ENCODE peak calls at places on chromosomes 1 and 21, in six cellular contexts. D, H, U, P, A and M are unnamed samples.

GRCh38 chr1:159945483-159946241 is at the start of gene IGSF9:
- DNase-seq in U (no peak), D (peak; percentile 93), P (peak; percentile 89), A (peak; percentile 89), H (peak; percentile 95), M (peak; percentile 50)

GRCh38 chr1:199758626-199759255 is 268.8 kb upstream of the NR5A2 start:
- DNase-seq in U (no peak), H (peak; percentile 42), D (no peak), P (no peak), A (no peak), M (no peak)

GRCh38 chr1:208238710-208239517 is 5.3 kb downstream of the PLXNA2 start:
- DNase-seq in D (peak; percentile 86), H (peak; percentile 89), P (no peak), A (no peak), U (no peak), M (no peak)

GRCh38 chr1:15669074-15669473 is 15.0 kb upstream of the PLEKHM2 start:
- DNase-seq in P (no peak), U (no peak), D (no peak), A (no peak), H (no peak), M (no peak)

GRCh38 chr21:45818904-45819285 is 162.7 kb upstream of the COL6A1 start:
- DNase-seq in A (no peak), H (peak; percentile 17), D (no peak), U (no peak), P (no peak), M (no peak)

GRCh38 chr1:234600418-234601216 is 9.4 kb downstream of the IRF2BP2 start:
- DNase-seq in P (peak; percentile 60), D (peak; percentile 0), H (no peak), U (no peak), A (no peak), M (no peak)

GRCh38 chr21:18147678-18148077 is 97.0 kb upstream of the CHODL start:
- DNase-seq in A (no peak), U (no peak), P (no peak), D (no peak), H (peak; percentile 5), M (no peak)

GRCh38 chr1:43978551-43979260 is at the start of gene B4GALT2:
- DNase-seq in U (no peak), H (no peak), P (peak; percentile 42), A (no peak), D (no peak), M (peak; percentile 53)

GRCh38 chr1:37764888-37765441 is at the start of gene EPHA10:
- DNase-seq in H (no peak), D (peak; percentile 73), U (no peak), A (peak; percentile 35), P (no peak), M (no peak)

GRCh38 chr1:210232524-210233215 is at the start of gene SERTAD4:
- DNase-seq in U (no peak), H (peak; percentile 86), D (peak; percentile 92), A (peak; percentile 27), P (peak; percentile 51), M (no peak)

GRCh38 chr1:6499318-6499717 is 7.9 kb upstream of the PLEKHG5 start:
- DNase-seq in D (no peak), U (no peak), P (no peak), H (no peak), A (no peak), M (no peak)

GRCh38 chr1:207454046-207454964 is at the start of gene CR2:
- DNase-seq in A (peak; percentile 7), H (peak; percentile 43), D (no peak), P (no peak), U (no peak), M (peak; percentile 17)

GRCh38 chr1:244445320-244446181 is 6.2 kb downstream of the ADSS2 start:
- DNase-seq in U (no peak), A (no peak), P (no peak), H (no peak), D (no peak), M (no peak)

GRCh38 chr1:162248854-162249535 is 127.7 kb downstream of the SPATA46 start:
- DNase-seq in P (no peak), A (peak; percentile 45), H (no peak), U (no peak), D (no peak), M (no peak)

GRCh38 chr1:84374991-84375838 is 23.1 kb upstream of the DNASE2B start:
- DNase-seq in D (no peak), H (no peak), U (no peak), P (no peak), A (no peak), M (no peak)

GRCh38 chr1:171654705-171655214 is 2.3 kb upstream of the MYOC start:
- DNase-seq in P (no peak), U (no peak), H (no peak), A (no peak), D (no peak), M (no peak)

GRCh38 chr1:176959461-176959860 is 205.1 kb downstream of the ASTN1 start:
- DNase-seq in U (no peak), P (no peak), D (no peak), H (no peak), A (no peak), M (no peak)

GRCh38 chr1:207355060-207355459 is 33.6 kb downstream of the CD55 start:
- DNase-seq in A (no peak), P (no peak), H (peak; percentile 32), U (no peak), D (no peak), M (no peak)

GRCh38 chr1:51654000-51654399 is 37.1 kb downstream of the OSBPL9 start:
- DNase-seq in H (no peak), U (no peak), D (no peak), P (no peak), A (no peak), M (no peak)

GRCh38 chr1:40039757-40040510 is 595 bp upstream of the CAP1 start:
- DNase-seq in D (peak; percentile 98), H (peak; percentile 72), P (peak; percentile 95), U (peak; percentile 70), A (peak; percentile 38), M (peak; percentile 58)

GRCh38 chr1:200240655-200241054 is 169.2 kb downstream of the ZNF281 start:
- DNase-seq in U (no peak), D (no peak), A (no peak), P (peak; percentile 32), H (no peak), M (no peak)

GRCh38 chr1:15153842-15154479 is 414 bp downstream of the TMEM51 start:
- DNase-seq in H (peak; percentile 35), A (peak; percentile 68), P (peak; percentile 80), U (no peak), D (peak; percentile 89), M (no peak)

GRCh38 chr1:3423245-3423829 is 31.1 kb upstream of the ARHGEF16 start:
- DNase-seq in P (peak; percentile 93), D (no peak), H (no peak), A (no peak), U (peak; percentile 77), M (no peak)

GRCh38 chr21:30257773-30258172 is 25.0 kb downstream of the KRTAP24-1 start:
- DNase-seq in P (no peak), U (no peak), H (peak; percentile 67), D (no peak), A (no peak), M (no peak)
- TF ChIP-seq CTCF in P (peak; percentile 30), U (no peak), H (peak; percentile 62), D (no peak), A (peak; percentile 58), M (no peak)

DNA sequence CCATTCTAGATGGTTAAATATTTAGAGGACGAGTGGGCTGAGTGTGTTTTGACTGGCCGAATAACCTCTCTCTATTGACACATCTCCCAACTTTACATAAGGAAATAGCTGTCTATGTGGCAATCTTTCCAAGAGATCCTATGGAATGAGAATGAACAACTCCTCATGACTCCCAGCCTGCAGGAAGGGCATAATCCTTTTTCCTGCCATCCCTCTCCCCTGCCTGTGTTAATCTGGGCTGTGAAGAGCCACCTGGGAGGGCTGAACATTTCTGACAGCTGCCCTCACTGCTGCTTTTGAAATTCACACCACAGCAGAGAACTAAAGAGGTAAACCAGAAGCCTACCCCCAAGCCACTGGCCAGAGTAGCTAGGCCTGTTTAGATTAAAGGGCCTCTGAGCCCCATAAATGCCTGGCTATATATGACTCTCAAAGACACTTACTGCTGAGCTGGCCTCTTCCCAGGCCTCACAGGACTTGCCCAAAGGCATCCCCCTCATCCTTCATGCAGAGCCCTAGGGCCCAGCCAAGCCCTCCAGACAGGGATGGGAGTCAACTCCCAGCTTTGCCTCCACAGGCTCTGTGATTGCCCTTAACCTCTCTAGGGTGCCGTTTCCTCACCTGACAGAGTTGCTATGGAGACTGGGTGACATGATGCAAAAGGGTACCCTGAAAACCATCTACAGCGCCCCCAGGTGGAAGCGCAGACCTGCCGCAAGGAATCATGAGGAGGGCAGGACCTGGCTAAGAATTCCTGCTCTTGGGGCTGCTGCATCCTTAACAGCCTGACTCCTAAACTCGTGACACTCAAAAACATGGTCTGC is 42.0 kb upstream of the LDLRAP1 start:
- DNase-seq in P (no peak), A (no peak), D (no peak), H (peak; percentile 73), U (no peak), M (no peak)
- TF ChIP-seq CTCF in P (no peak), A (peak; percentile 20), D (no peak), H (peak; percentile 31), U (peak; percentile 8), M (no peak)

DNA sequence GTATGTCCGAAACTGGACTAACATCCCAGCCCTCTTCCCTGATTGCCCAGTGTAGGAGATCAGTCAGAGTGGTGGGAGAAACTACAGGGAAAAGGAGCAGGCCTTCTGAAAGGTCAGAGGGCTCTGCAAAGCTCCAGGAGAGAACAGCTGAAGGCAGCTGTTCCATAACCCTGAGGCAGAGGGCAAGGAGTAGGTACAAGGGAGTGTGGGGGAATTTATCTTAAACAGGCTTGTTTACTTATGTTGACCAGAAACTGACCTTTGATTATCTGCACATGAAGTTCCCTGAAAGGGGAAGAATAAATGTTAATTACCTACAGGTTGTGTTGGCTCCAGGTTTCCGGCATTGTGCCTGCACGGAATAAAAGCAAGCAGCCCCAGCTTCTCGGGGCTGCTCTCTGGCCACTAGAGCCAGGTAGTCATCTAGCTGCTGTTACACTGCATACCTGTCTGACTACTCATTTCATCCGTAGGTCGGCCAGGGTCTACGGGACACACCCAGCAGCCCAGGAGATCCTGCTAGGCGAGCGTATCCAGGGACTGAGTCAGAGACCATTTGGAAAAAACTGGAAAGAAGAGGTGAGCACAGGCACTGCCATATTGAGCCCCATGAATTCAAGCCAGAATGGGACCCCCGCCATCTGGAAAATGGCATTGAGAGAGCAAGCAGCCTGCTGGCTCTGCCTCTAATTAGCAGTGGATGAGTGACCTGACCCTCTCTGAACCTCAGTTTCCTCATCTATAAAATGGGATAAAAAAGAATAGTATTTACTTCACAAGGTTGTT is 14.9 kb upstream of the PAQR7 start:
- DNase-seq in A (no peak), U (no peak), P (no peak), D (no peak), H (peak; percentile 98), M (no peak)
- TF ChIP-seq CTCF in A (no peak), U (no peak), P (no peak), D (no peak), H (no peak), M (no peak)

GRCh38 chr1:168379110-168379860 is 98.6 kb downstream of the TBX19 start:
- DNase-seq in D (no peak), U (no peak), P (no peak), A (no peak), H (peak; percentile 65), M (no peak)

GRCh38 chr1:168386492-168386891 is 105.8 kb downstream of the TBX19 start:
- DNase-seq in P (no peak), U (no peak), A (no peak), H (no peak), D (no peak), M (no peak)

GRCh38 chr1:168386949-168387586 is 106.4 kb downstream of the TBX19 start:
- DNase-seq in D (no peak), P (no peak), H (peak; percentile 87), A (no peak), U (no peak), M (peak; percentile 63)

GRCh38 chr1:168380945-168381344 is 100.3 kb downstream of the TBX19 start:
- DNase-seq in H (no peak), U (no peak), D (no peak), A (no peak), P (no peak), M (no peak)

GRCh38 chr1:168381850-168382249 is 101.2 kb downstream of the TBX19 start:
- DNase-seq in H (no peak), D (no peak), U (no peak), P (no peak), A (no peak), M (no peak)
- TF ChIP-seq CTCF in H (no peak), D (no peak), U (no peak), P (no peak), A (peak; percentile 24), M (no peak)